ENCODE peak calls at places on chromosomes 4 and X, in six cellular contexts. V, T, X, B, R and Q are unnamed samples.

GRCh38 chr4:6546681-6547447 is 28.1 kb upstream of the MAN2B2 start:
- DNase-seq in V (peak), T (peak), X (no peak), B (peak), R (peak), Q (peak)

GRCh38 chr4:24470681-24471622 is 113.4 kb downstream of the DHX15 start:
- DNase-seq in V (peak), T (peak), X (peak), B (peak), R (peak), Q (no peak)

GRCh38 chr4:41692717-41693345 is 55.7 kb downstream of the PHOX2B start:
- DNase-seq in V (peak), T (peak), X (peak), B (peak), R (peak), Q (peak)

GRCh38 chrX:39591099-39591498 is 506.7 kb downstream of the BCOR start:
- DNase-seq in V (no peak), T (no peak), X (no peak), B (no peak), R (no peak), Q (no peak)

GRCh38 chr4:185165605-185166063 is 22.6 kb downstream of the SLC25A4 start:
- DNase-seq in V (no peak), T (no peak), X (no peak), B (peak), R (no peak), Q (no peak)

GRCh38 chr4:76526585-76526990 is 91.6 kb downstream of the SHROOM3 start:
- DNase-seq in V (peak), T (no peak), X (no peak), B (no peak), R (no peak), Q (no peak)

GRCh38 chr4:139142980-139143379 is 34.0 kb downstream of the ELF2 start:
- DNase-seq in V (no peak), T (no peak), X (no peak), B (peak), R (no peak), Q (no peak)

GRCh38 chr4:186067757-186068385 is 1.1 kb upstream of the TLR3 start:
- DNase-seq in V (peak), T (no peak), X (peak), B (peak), R (peak), Q (peak)

GRCh38 chrX:16722481-16722880 is 3.1 kb downstream of the SYAP1 start:
- DNase-seq in V (no peak), T (no peak), X (no peak), B (no peak), R (no peak), Q (no peak)

GRCh38 chr4:130668859-130669258 is 1572.9 kb downstream of the C4orf33 start:
- DNase-seq in V (no peak), T (no peak), X (no peak), B (no peak), R (no peak), Q (no peak)

GRCh38 chr4:5785806-5786680 is 75.0 kb downstream of the EVC start:
- DNase-seq in V (no peak), T (no peak), X (no peak), B (no peak), R (no peak), Q (no peak)

GRCh38 chr4:140637836-140638235 is 69.1 kb upstream of the UCP1 start:
- DNase-seq in V (peak), T (peak), X (no peak), B (peak), R (no peak), Q (peak)

GRCh38 chr4:85445058-85445639 is 29.8 kb upstream of the ARHGAP24 start:
- DNase-seq in V (no peak), T (no peak), X (no peak), B (no peak), R (no peak), Q (no peak)

GRCh38 chrX:17174671-17175070 is 200.3 kb upstream of the NHS start:
- DNase-seq in V (no peak), T (no peak), X (peak), B (no peak), R (no peak), Q (no peak)

GRCh38 chr4:88857588-88857987 is 160.0 kb upstream of the NAP1L5 start:
- DNase-seq in V (no peak), T (no peak), X (no peak), B (no peak), R (no peak), Q (no peak)

GRCh38 chr4:152643153-152644035 is 36.4 kb downstream of the TMEM154 start:
- DNase-seq in V (no peak), T (no peak), X (no peak), B (peak), R (no peak), Q (no peak)

GRCh38 chr4:82437285-82438005 is 7.1 kb downstream of the ENOPH1 start:
- DNase-seq in V (no peak), T (no peak), X (no peak), B (no peak), R (no peak), Q (no peak)

GRCh38 chr4:113553082-113553481 is 208.5 kb downstream of the CAMK2D start:
- DNase-seq in V (no peak), T (no peak), X (no peak), B (no peak), R (no peak), Q (no peak)

GRCh38 chrX:7133036-7133412 is 14.5 kb upstream of the STS start:
- DNase-seq in V (peak), T (no peak), X (peak), B (no peak), R (no peak), Q (no peak)